ENCODE peak calls at places on chromosomes 6 and 20, in nine cellular contexts. E, K, M, O, D, G, U, X and W are unnamed samples.

GRCh38 chr6:169424149-169424804 is 170.6 kb upstream of the THBS2 start:
- DNase-seq in E (no peak), K (no peak), M (no peak), O (no peak), D (no peak), G (no peak), U (no peak), X (no peak), W (no peak)

GRCh38 chr6:22308939-22309338 is 12.1 kb upstream of the PRL start:
- DNase-seq in E (no peak), K (no peak), M (no peak), O (no peak), D (no peak), G (no peak), U (no peak), X (no peak), W (no peak)

GRCh38 chr6:148577687-148578488 is 168.9 kb upstream of the UST start:
- DNase-seq in E (peak; percentile 92), K (peak; percentile 68), M (peak; percentile 80), O (peak; percentile 79), D (no peak), G (peak; percentile 66), U (peak; percentile 65), X (no peak), W (peak; percentile 73)

GRCh38 chr6:144566868-144567615 is 281.9 kb downstream of the UTRN start:
- DNase-seq in E (no peak), K (no peak), M (no peak), O (no peak), D (no peak), G (no peak), U (no peak), X (no peak), W (no peak)

GRCh38 chr20:55584964-55585363 is 420.4 kb downstream of the CBLN4 start:
- DNase-seq in E (no peak), K (no peak), M (no peak), O (no peak), D (no peak), G (no peak), U (no peak), X (no peak), W (no peak)

GRCh38 chr20:3785240-3786125 is 1.1 kb downstream of the CENPB start:
- DNase-seq in E (peak; percentile 89), K (peak; percentile 42), M (no peak), O (peak; percentile 40), D (no peak), G (no peak), U (no peak), X (no peak), W (peak; percentile 55)

GRCh38 chr6:30163090-30163917 is at the start of gene TRIM15:
- DNase-seq in E (no peak), K (no peak), M (no peak), O (no peak), D (no peak), G (no peak), U (no peak), X (no peak), W (no peak)

GRCh38 chr6:107877968-107878367 is 53.9 kb upstream of the SCML4 start:
- DNase-seq in E (no peak), K (no peak), M (no peak), O (no peak), D (peak; percentile 16), G (no peak), U (no peak), X (no peak), W (no peak)

GRCh38 chr6:109382576-109383437 is 540 bp upstream of the CD164 start:
- DNase-seq in E (peak; percentile 99), K (peak; percentile 92), M (peak; percentile 92), O (peak; percentile 92), D (peak; percentile 82), G (peak; percentile 94), U (peak; percentile 89), X (no peak), W (peak; percentile 95)

GRCh38 chr6:109383438-109383940 is 1.2 kb upstream of the CD164 start:
- DNase-seq in E (no peak), K (no peak), M (no peak), O (no peak), D (no peak), G (no peak), U (no peak), X (no peak), W (no peak)

GRCh38 chr6:109381747-109382575 is at the start of gene CD164:
- DNase-seq in E (peak; percentile 98), K (peak; percentile 93), M (peak; percentile 94), O (peak; percentile 91), D (peak; percentile 83), G (peak; percentile 92), U (peak; percentile 90), X (no peak), W (peak; percentile 97)

GRCh38 chr6:109379706-109380105 is 2.6 kb downstream of the CD164 start:
- DNase-seq in E (no peak), K (no peak), M (no peak), O (no peak), D (no peak), G (no peak), U (no peak), X (no peak), W (no peak)

GRCh38 chr6:109381007-109381746 is 1.1 kb downstream of the CD164 start:
- DNase-seq in E (no peak), K (no peak), M (no peak), O (no peak), D (no peak), G (no peak), U (no peak), X (no peak), W (no peak)
- H3K27ac ChIP-seq in E (peak overlapping the region; percentile 100), K (peak overlapping the region; percentile 99), M (peak overlapping the region; percentile 96), O (peak overlapping the region; percentile 98), D (peak overlapping the region; percentile 100), G (peak overlapping the region; percentile 98), U (peak overlapping the region; percentile 100), X (peak overlapping the region; percentile 98), W (peak overlapping the region; percentile 97)

GRCh38 chr6:112193111-112193510 is 61.3 kb downstream of the LAMA4 start:
- DNase-seq in E (no peak), K (no peak), M (no peak), O (no peak), D (no peak), G (no peak), U (no peak), X (no peak), W (no peak)
- TF ChIP-seq POLR2A in E (no peak), K (no peak), M (no peak), O (no peak), D (no peak), G (no peak), U (no peak), X (no peak), W (no peak)

DNA sequence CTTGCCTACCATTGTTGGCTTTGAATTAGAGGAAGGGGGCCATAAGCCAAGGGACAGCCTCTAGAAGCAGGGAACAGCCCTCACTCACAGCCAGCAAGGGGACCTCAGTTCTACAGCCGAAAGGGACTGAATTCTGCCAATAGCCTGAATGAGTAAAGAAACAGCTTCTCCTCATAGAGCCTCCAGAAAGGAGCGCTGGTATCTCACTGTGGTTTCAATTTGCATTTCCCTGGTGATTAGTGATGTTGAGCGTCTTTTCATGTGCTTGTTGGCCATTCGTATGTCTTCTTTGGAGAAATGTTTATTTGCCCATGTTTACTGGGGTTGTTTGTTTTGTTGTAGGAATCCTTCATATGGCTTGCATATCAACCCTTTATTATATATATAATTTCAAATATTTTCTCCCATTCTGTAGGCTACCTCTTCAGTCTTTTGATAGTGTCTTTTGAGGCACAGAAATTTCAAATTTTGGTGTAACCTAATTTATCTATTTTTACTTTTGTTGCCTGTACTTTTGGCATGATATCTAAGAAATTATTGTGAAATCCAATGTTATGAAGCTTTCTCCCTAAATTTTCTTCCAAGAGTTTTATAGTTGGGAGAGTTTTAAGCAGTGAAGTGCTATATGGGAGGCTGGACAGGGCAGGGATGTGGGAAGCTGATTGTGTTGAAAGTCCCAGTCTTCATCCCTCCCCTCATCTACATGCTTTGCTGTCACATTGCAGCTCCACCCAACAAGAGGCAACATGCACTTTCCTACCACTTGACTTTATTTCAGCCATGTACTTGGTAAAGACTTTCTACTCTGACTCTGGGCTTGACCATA is 82.3 kb upstream of the SHLD1 start:
- DNase-seq in E (no peak), K (no peak), M (no peak), O (no peak), D (no peak), G (no peak), U (no peak), X (no peak), W (no peak)
- H3K27ac ChIP-seq in E (no peak overlapping the region), K (no peak overlapping the region), M (no peak overlapping the region), O (no peak overlapping the region), D (no peak overlapping the region), G (no peak overlapping the region), U (no peak overlapping the region), X (no peak overlapping the region), W (no peak overlapping the region)

GRCh38 chr6:167827062-167827587 is 414 bp downstream of the AFDN start:
- DNase-seq in E (peak; percentile 88), K (peak; percentile 44), M (peak; percentile 39), O (peak; percentile 46), D (no peak), G (no peak), U (no peak), X (no peak), W (peak; percentile 24)

GRCh38 chr6:167825759-167826229 is 917 bp upstream of the AFDN start:
- DNase-seq in E (peak; percentile 86), K (peak; percentile 84), M (peak; percentile 48), O (peak; percentile 88), D (no peak), G (peak; percentile 80), U (no peak), X (no peak), W (no peak)

GRCh38 chr6:167827588-167828324 is 1.0 kb downstream of the AFDN start:
- DNase-seq in E (peak; percentile 86), K (peak; percentile 61), M (peak; percentile 60), O (peak; percentile 65), D (no peak), G (peak; percentile 37), U (peak; percentile 25), X (no peak), W (peak; percentile 43)

GRCh38 chr6:167825059-167825758 is 1.5 kb upstream of the AFDN start:
- DNase-seq in E (no peak), K (no peak), M (peak; percentile 43), O (no peak), D (no peak), G (no peak), U (peak; percentile 46), X (no peak), W (no peak)

GRCh38 chr6:167826230-167827061 is at the start of gene AFDN:
- DNase-seq in E (peak; percentile 94), K (peak; percentile 82), M (peak; percentile 81), O (peak; percentile 83), D (no peak), G (peak; percentile 78), U (peak; percentile 50), X (no peak), W (peak; percentile 79)
- TF ChIP-seq POLR2A in E (no peak), K (no peak), M (no peak), O (peak; percentile 61), D (peak; percentile 71), G (peak; percentile 40), U (no peak), X (no peak), W (no peak)